ENCODE peak calls at places on chromosomes 16 and 17, in five cellular contexts. T is HepG2, Q is brain microvascular endothelial cell, M is cardiac muscle cell, D is neural progenitor cell. G is an unnamed sample.
A peak's percentile ranks its signal among the peaks of the same experiment; 100 is the strongest.

GRCh38 chr16:53905028-53905427 is 201.1 kb downstream of the FTO start:
- DNase-seq in T (no peak), Q (no peak), M (no peak), D (no peak), G (no peak)

GRCh38 chr17:58306131-58306951 is 22.3 kb downstream of the TSPOAP1 start:
- DNase-seq in T (no peak), Q (no peak), M (no peak), D (no peak), G (no peak)

GRCh38 chr17:7888184-7888920 is at the start of gene CHD3:
- DNase-seq in T (no peak), Q (peak; percentile 8), M (peak; percentile 34), D (peak; percentile 31), G (no peak)

GRCh38 chr17:80737106-80738019 is 192.7 kb downstream of the RPTOR start:
- DNase-seq in T (no peak), Q (no peak), M (no peak), D (no peak), G (no peak)

GRCh38 chr16:75138636-75139035 is 9.7 kb upstream of the ZFP1 start:
- DNase-seq in T (no peak), Q (peak; percentile 27), M (peak; percentile 45), D (no peak), G (no peak)

GRCh38 chr17:28973414-28973813 is 22.1 kb upstream of the PHF12 start:
- DNase-seq in T (no peak), Q (peak; percentile 40), M (peak; percentile 84), D (no peak), G (no peak)

GRCh38 chr17:62966426-62967110 is 533 bp downstream of the TANC2 start:
- DNase-seq in T (no peak), Q (peak; percentile 38), M (peak; percentile 22), D (peak; percentile 73), G (no peak)

GRCh38 chr17:6862822-6863221 is 31.3 kb upstream of the TEKT1 start:
- DNase-seq in T (no peak), Q (no peak), M (no peak), D (no peak), G (no peak)

GRCh38 chr16:83206426-83206825 is 579.7 kb downstream of the CDH13 start:
- DNase-seq in T (no peak), Q (peak; percentile 45), M (peak; percentile 18), D (no peak), G (no peak)

GRCh38 chr17:64320613-64321553 is 57.8 kb upstream of the TEX2 start:
- DNase-seq in T (peak; percentile 79), Q (peak; percentile 68), M (peak; percentile 90), D (peak; percentile 88), G (no peak)

GRCh38 chr16:84380405-84380804 is 12.1 kb downstream of the ATP2C2 start:
- DNase-seq in T (no peak), Q (no peak), M (no peak), D (no peak), G (no peak)

GRCh38 chr16:19884021-19884485 is 595 bp downstream of the GPRC5B start:
- DNase-seq in T (no peak), Q (no peak), M (no peak), D (peak; percentile 57), G (no peak)

GRCh38 chr16:72008424-72009216 is at the start of gene DHODH:
- DNase-seq in T (peak; percentile 99), Q (peak; percentile 96), M (peak; percentile 99), D (peak; percentile 99), G (peak; percentile 91)
- TF ChIP-seq CTCF in T (peak; percentile 48), Q (peak; percentile 19), M (peak; percentile 12), D (no peak), G (no peak)

GRCh38 chr16:69330286-69331109 is at the start of gene PDF:
- DNase-seq in T (peak; percentile 93), Q (peak; percentile 82), M (peak; percentile 96), D (peak; percentile 97), G (peak; percentile 71)

GRCh38 chr16:69327585-69328310 is 2.6 kb downstream of the PDF start:
- DNase-seq in T (no peak), Q (no peak), M (no peak), D (no peak), G (no peak)

GRCh38 chr16:69329369-69330285 is 761 bp downstream of the PDF start:
- DNase-seq in T (no peak), Q (no peak), M (no peak), D (peak; percentile 55), G (no peak)

GRCh38 chr16:69326172-69326873 is 4.1 kb downstream of the PDF start:
- DNase-seq in T (peak; percentile 94), Q (no peak), M (no peak), D (no peak), G (no peak)

DNA sequence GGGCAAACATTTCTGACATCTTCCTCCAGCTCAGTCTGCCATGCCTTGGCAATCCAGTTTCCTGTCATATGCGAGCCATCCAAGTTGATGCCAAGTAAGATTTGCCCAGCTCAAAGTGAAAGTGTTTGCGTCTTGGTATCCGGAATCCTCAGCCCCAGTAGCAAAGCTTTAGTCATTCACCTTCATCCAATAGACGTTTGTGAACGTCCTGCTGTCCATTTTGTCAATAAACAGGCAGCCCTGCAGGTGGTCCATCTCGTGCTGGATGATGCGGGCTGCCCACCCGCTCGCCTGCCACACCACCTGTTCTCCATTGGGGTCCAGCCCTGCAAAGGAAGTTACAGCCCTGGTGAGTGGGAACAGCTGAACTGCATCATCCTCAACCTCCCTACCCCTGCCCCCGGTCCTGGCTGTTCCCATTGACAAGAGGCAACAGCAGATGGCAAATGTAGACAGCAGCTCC is 1.5 kb downstream of the PDF start:
- DNase-seq in T (no peak), Q (no peak), M (no peak), D (no peak), G (no peak)
- H3K4me3 ChIP-seq in T (peak overlapping the region; percentile 70), Q (peak overlapping the region; percentile 74), M (no peak overlapping the region), D (peak overlapping the region; percentile 79), G (peak overlapping the region; percentile 69)

GRCh38 chr16:3282103-3282746 is 1.1 kb upstream of the ZNF263 start:
- DNase-seq in T (peak; percentile 73), Q (peak; percentile 61), M (peak; percentile 79), D (peak; percentile 86), G (no peak)
- TF ChIP-seq CTCF in T (no peak), Q (no peak), M (no peak), D (peak; percentile 6), G (no peak)

DNA sequence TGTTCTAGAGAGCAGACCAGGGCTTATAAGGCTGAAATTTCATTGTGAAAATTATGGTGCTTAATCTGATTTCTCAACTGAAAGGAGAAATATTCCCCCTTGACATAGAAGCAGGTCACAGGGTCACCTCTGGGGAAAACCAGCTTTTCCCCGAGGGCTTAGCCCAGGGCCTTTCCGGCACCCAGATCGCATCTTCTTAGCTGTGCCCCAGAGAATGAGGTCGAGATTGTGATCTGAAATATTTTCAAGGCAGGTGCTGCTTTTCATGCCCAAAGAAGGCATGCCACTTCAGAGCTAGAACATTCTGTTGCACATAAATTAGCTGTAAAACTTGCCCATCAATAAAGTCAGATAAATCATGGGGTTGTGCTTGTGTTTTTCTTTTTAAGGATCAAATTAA is 25.4 kb upstream of the ARHGAP17 start:
- DNase-seq in T (no peak), Q (no peak), M (no peak), D (no peak), G (no peak)
- H3K4me3 ChIP-seq in T (no peak overlapping the region), Q (no peak overlapping the region), M (no peak overlapping the region), D (no peak overlapping the region), G (no peak overlapping the region)

GRCh38 chr16:31016018-31016417 is 5.6 kb upstream of the STX1B start:
- DNase-seq in T (peak; percentile 82), Q (no peak), M (no peak), D (no peak), G (no peak)
- TF ChIP-seq CTCF in T (peak; percentile 94), Q (peak; percentile 39), M (no peak), D (peak; percentile 10), G (no peak)

GRCh38 chr16:57244767-57245471 is at the start of gene ARL2BP:
- DNase-seq in T (peak; percentile 96), Q (peak; percentile 97), M (peak; percentile 99), D (peak; percentile 99), G (peak; percentile 81)
- H3K4me3 ChIP-seq in T (peak within 1 kb of the TSS; percentile 89), Q (peak within 1 kb of the TSS; percentile 76), M (peak within 1 kb of the TSS; percentile 54), D (peak within 1 kb of the TSS; percentile 85), G (peak within 1 kb of the TSS; percentile 69)

DNA sequence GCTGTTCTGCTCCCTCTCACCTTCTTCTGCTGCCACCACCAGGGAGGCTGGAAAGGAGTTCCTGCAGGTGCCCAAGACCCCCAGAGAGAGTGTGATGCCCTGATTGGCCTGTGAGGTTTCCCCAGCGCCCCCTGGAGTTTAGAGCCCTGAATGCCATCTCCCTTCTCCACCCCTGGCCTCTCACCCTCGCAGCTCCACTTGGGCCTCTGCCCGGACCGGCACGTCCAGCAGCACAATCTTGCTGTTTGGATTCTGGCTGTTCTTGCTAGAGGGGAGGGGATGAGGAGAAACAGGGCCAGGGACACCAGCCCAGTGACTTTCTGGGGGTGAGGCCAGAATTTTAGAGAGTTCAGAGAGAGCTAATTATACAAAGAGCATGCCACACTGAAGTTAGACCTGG is 12.5 kb upstream of the FAM171A2 start:
- DNase-seq in T (peak; percentile 57), Q (peak; percentile 18), M (peak; percentile 65), D (peak; percentile 60), G (no peak)
- TF ChIP-seq CTCF in T (peak; percentile 82), Q (peak; percentile 75), M (peak; percentile 60), D (peak; percentile 63), G (peak; percentile 67)

GRCh38 chr17:1714488-1714979 is 4.4 kb upstream of the TLCD2 start:
- DNase-seq in T (peak; percentile 97), Q (peak; percentile 97), M (peak; percentile 99), D (peak; percentile 96), G (peak; percentile 93)
- H3K4me3 ChIP-seq in T (peak overlapping the region; percentile 90), Q (peak overlapping the region; percentile 75), M (peak overlapping the region; percentile 93), D (peak overlapping the region; percentile 78), G (peak overlapping the region; percentile 87)

DNA sequence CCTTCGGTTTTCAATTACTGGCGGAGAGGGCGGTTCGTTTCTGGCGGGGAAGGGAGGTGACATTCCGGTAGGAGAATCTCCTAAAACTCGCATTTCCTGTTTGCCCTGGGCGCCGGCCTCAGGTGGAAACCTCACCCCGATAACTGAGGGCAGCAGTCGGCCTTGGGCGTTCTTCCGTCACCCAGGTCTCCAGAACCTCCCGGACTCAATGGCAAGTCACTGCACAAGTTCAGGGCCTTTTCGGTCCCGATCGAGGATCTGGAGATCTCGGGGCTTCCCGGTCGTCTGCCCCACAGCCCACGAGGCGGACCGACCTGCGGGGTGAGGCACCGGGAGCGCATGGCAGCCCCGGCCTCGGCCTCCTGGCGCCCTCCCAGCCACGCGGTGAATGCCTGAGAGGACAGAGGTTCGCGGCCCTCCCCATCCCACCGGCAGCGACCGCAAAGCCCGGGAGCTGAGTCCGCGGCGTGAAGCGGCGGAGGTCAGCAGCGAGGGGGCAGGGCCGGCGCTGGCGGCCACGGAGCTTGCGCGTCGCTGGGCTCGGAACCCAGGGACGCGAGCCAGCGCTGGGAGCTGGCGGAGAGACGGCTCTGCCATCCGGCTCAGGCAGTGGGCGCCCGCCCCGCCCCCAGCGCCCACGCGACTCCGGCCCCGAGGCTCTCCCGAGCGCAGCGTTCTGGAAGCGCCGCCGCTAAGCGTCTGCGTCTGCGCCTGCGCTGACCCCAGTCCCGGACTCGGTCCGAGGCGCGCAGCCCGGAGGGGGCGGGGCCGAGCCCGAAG is 58.4 kb downstream of the SRL start:
- DNase-seq in T (peak; percentile 81), Q (peak; percentile 80), M (peak; percentile 97), D (peak; percentile 98), G (peak; percentile 63)
- TF ChIP-seq CTCF in T (no peak), Q (peak; percentile 9), M (no peak), D (no peak), G (no peak)